ENCODE peak calls at places on chromosomes 3 and 15, in six cellular contexts. S is activated T-cell treated with anti-CD3 and anti-CD28 coated beads for 48 hours; K is heart right ventricle; F is B cell; Q is NK-92 treated with Interleukin-12 subunit alpha and Interleukin-12 subunit beta, amount 100 ng/mL, for 24 hours; V is iris pigment epithelial cell. D is an unnamed sample.

GRCh38 chr15:71804226-71804625 is 6.1 kb upstream of the NR2E3 start:
- DNase-seq in V (no peak), Q (no peak), S (no peak), F (no peak), K (no peak), D (no peak)

GRCh38 chr3:25665646-25666136 is 984 bp upstream of the TOP2B start:
- DNase-seq in S (no peak), Q (no peak), V (no peak), F (no peak), K (no peak), D (no peak)

GRCh38 chr3:170257145-170257544 is 34.9 kb downstream of the PRKCI start:
- DNase-seq in S (peak; percentile 30), Q (no peak), K (no peak), F (no peak), V (no peak), D (no peak)

GRCh38 chr3:46860381-46861292 is 2.6 kb downstream of the MYL3 start:
- DNase-seq in F (no peak), V (no peak), Q (no peak), K (peak; percentile 50), S (peak; percentile 23), D (peak; percentile 15)

GRCh38 chr3:182182531-182182968 is 470.8 kb downstream of the SOX2 start:
- DNase-seq in S (no peak), V (peak; percentile 12), F (no peak), Q (peak; percentile 86), K (no peak), D (peak; percentile 74)

GRCh38 chr3:174072675-174073074 is 675.1 kb downstream of the NLGN1 start:
- DNase-seq in S (no peak), V (no peak), K (no peak), Q (no peak), F (no peak), D (no peak)

GRCh38 chr3:155035553-155035952 is 44.6 kb upstream of the MME start:
- DNase-seq in F (no peak), K (no peak), S (no peak), Q (no peak), V (no peak), D (no peak)

GRCh38 chr3:56955551-56956131 is 104.8 kb upstream of the SPATA12 start:
- DNase-seq in K (no peak), S (no peak), Q (no peak), V (peak; percentile 53), F (no peak), D (no peak)

GRCh38 chr3:42547401-42547945 is 34.3 kb downstream of the SEC22C start:
- DNase-seq in Q (no peak), S (peak; percentile 51), K (peak; percentile 74), V (peak; percentile 53), F (peak; percentile 69), D (peak; percentile 36)

GRCh38 chr3:42377681-42378080 is 32.7 kb downstream of the LYZL4 start:
- DNase-seq in Q (no peak), K (no peak), S (no peak), V (peak; percentile 13), F (no peak), D (peak; percentile 4)

GRCh38 chr15:89278307-89278706 is 34.5 kb downstream of the FANCI start:
- DNase-seq in K (no peak), S (no peak), V (peak; percentile 6), F (no peak), Q (no peak), D (no peak)

GRCh38 chr3:175885196-175885766 is 1026.1 kb downstream of the NAALADL2 start:
- DNase-seq in S (no peak), K (no peak), F (no peak), Q (no peak), V (no peak), D (peak; percentile 15)

GRCh38 chr3:11116336-11117059 is 37.8 kb upstream of the HRH1 start:
- DNase-seq in Q (no peak), F (no peak), S (no peak), K (no peak), V (no peak), D (no peak)

GRCh38 chr15:77126516-77126915 is 55.6 kb upstream of the TSPAN3 start:
- DNase-seq in K (no peak), V (no peak), Q (no peak), S (no peak), F (no peak), D (no peak)

GRCh38 chr3:177733936-177734335 is 536.7 kb upstream of the TBL1XR1 start:
- DNase-seq in K (no peak), S (no peak), F (no peak), Q (no peak), V (no peak), D (no peak)

GRCh38 chr15:29131336-29132109 is 138.1 kb downstream of the NSMCE3 start:
- DNase-seq in F (no peak), Q (no peak), V (no peak), S (no peak), K (no peak), D (no peak)

GRCh38 chr3:188244395-188244861 is 90.5 kb downstream of the LPP start:
- DNase-seq in Q (no peak), F (peak; percentile 16), K (no peak), V (peak; percentile 60), S (no peak), D (peak; percentile 97)

GRCh38 chr3:54228806-54229205 is 106.5 kb downstream of the CACNA2D3 start:
- DNase-seq in F (no peak), K (no peak), Q (no peak), V (no peak), S (no peak), D (no peak)

GRCh38 chr3:135325096-135325495 is 530.0 kb downstream of the EPHB1 start:
- DNase-seq in V (no peak), F (no peak), S (no peak), Q (no peak), K (no peak), D (no peak)

GRCh38 chr3:24048843-24049242 is 103.8 kb downstream of the NR1D2 start:
- DNase-seq in V (no peak), Q (no peak), S (no peak), F (no peak), K (no peak), D (no peak)

GRCh38 chr15:58260911-58261267 is 122.7 kb downstream of the AQP9 start:
- DNase-seq in K (peak; percentile 61), V (peak; percentile 43), Q (no peak), S (no peak), F (no peak), D (peak; percentile 93)

GRCh38 chr3:28317438-28318022 is 31.0 kb upstream of the ZCWPW2 start:
- DNase-seq in K (no peak), S (no peak), V (peak; percentile 62), Q (no peak), F (peak; percentile 20), D (peak; percentile 29)

GRCh38 chr3:123338021-123338619 is 110.8 kb downstream of the ADCY5 start:
- DNase-seq in S (no peak), F (no peak), V (no peak), Q (no peak), K (no peak), D (no peak)

GRCh38 chr3:105518806-105519418 is 152.2 kb downstream of the ALCAM start:
- DNase-seq in S (no peak), Q (no peak), V (peak; percentile 68), K (no peak), F (peak; percentile 50), D (peak; percentile 72)

GRCh38 chr3:62605413-62606068 is 232.2 kb upstream of the FEZF2 start:
- DNase-seq in V (no peak), S (no peak), F (no peak), K (no peak), Q (no peak), D (no peak)

GRCh38 chr3:49013113-49013737 is 5.2 kb downstream of the DALRD3 start:
- DNase-seq in V (no peak), F (no peak), S (no peak), Q (no peak), K (no peak), D (no peak)

D was measured in M059J.